ENCODE peak calls at places on chromosomes 16 and 17, in six cellular contexts. X, S, V, A, U and O are unnamed samples.

GRCh38 chr17:50560931-50561750 is 626 bp downstream of the CACNA1G start:
- DNase-seq in X (no peak), S (no peak), V (no peak), A (no peak), U (no peak), O (no peak)

GRCh38 chr17:18021372-18021771 is 17.6 kb downstream of the ATPAF2 start:
- DNase-seq in X (no peak), S (no peak), V (no peak), A (no peak), U (no peak), O (no peak)

GRCh38 chr16:65769776-65770438 is 596.6 kb upstream of the CDH5 start:
- DNase-seq in X (no peak), S (peak; percentile 2), V (peak; percentile 75), A (no peak), U (no peak), O (no peak)

GRCh38 chr17:18261146-18261515 is 669 bp downstream of the MIEF2 start:
- DNase-seq in X (peak; percentile 76), S (peak; percentile 51), V (peak; percentile 51), A (no peak), U (peak; percentile 93), O (peak; percentile 49)

GRCh38 chr16:15547768-15548096 is 95.2 kb downstream of the MARF1 start:
- DNase-seq in X (no peak), S (no peak), V (no peak), A (no peak), U (no peak), O (no peak)

GRCh38 chr16:85126383-85126730 is 14.1 kb upstream of the CIBAR2 start:
- DNase-seq in X (no peak), S (no peak), V (peak; percentile 16), A (no peak), U (no peak), O (no peak)

GRCh38 chr16:28839004-28839639 is 7.0 kb downstream of the TUFM start:
- DNase-seq in X (no peak), S (no peak), V (no peak), A (no peak), U (no peak), O (no peak)

GRCh38 chr17:58328195-58329034 is at the start of gene TSPOAP1:
- DNase-seq in X (peak; percentile 78), S (no peak), V (no peak), A (peak; percentile 84), U (no peak), O (peak; percentile 84)

GRCh38 chr16:69942627-69943170 is 8.4 kb upstream of the CLEC18A start:
- DNase-seq in X (no peak), S (no peak), V (no peak), A (no peak), U (no peak), O (no peak)

GRCh38 chr17:7029659-7030058 is 6.2 kb upstream of the SLC16A13 start:
- DNase-seq in X (no peak), S (no peak), V (no peak), A (no peak), U (no peak), O (peak; percentile 71)

GRCh38 chr16:11601911-11602310 is 15.2 kb upstream of the LITAF start:
- DNase-seq in X (no peak), S (no peak), V (no peak), A (no peak), U (no peak), O (no peak)

GRCh38 chr17:16269658-16270057 is 52.6 kb downstream of the PIGL start:
- DNase-seq in X (no peak), S (peak; percentile 73), V (peak; percentile 51), A (no peak), U (no peak), O (no peak)

GRCh38 chr16:78705694-78706093 is 606.2 kb downstream of the WWOX start:
- DNase-seq in X (no peak), S (peak; percentile 35), V (peak; percentile 55), A (no peak), U (peak; percentile 67), O (peak; percentile 27)

GRCh38 chr17:45293413-45294211 is 23.2 kb downstream of the MAP3K14 start:
- DNase-seq in X (peak; percentile 47), S (peak; percentile 91), V (peak; percentile 92), A (no peak), U (peak; percentile 96), O (no peak)

GRCh38 chr16:11152205-11152604 is 103.8 kb downstream of the SOCS1 start:
- DNase-seq in X (no peak), S (no peak), V (no peak), A (no peak), U (peak; percentile 19), O (no peak)

GRCh38 chr17:75876938-75877751 is 1.2 kb downstream of the TRIM47 start:
- DNase-seq in X (peak; percentile 87), S (peak; percentile 97), V (peak; percentile 92), A (no peak), U (peak; percentile 75), O (peak; percentile 37)

GRCh38 chr17:3447625-3448024 is 14.0 kb upstream of the OR1E2 start:
- DNase-seq in X (no peak), S (peak; percentile 28), V (peak; percentile 8), A (no peak), U (no peak), O (no peak)

GRCh38 chr17:61248399-61248798 is 151.2 kb upstream of the TBX2 start:
- DNase-seq in X (no peak), S (no peak), V (peak; percentile 12), A (no peak), U (no peak), O (no peak)

GRCh38 chr16:60041671-60042070 is 1307.6 kb upstream of the GOT2 start:
- DNase-seq in X (no peak), S (no peak), V (no peak), A (no peak), U (no peak), O (no peak)

GRCh38 chr16:88678224-88678979 is 7.9 kb downstream of the SNAI3 start:
- DNase-seq in X (no peak), S (no peak), V (no peak), A (no peak), U (no peak), O (no peak)

GRCh38 chr16:25264599-25264998 is 7.0 kb upstream of the ZKSCAN2 start:
- DNase-seq in X (peak; percentile 43), S (peak; percentile 24), V (peak; percentile 9), A (no peak), U (no peak), O (no peak)

GRCh38 chr16:79261944-79262552 is 338.5 kb downstream of the MAF start:
- DNase-seq in X (no peak), S (no peak), V (no peak), A (no peak), U (no peak), O (no peak)

GRCh38 chr16:68093816-68094613 is 8.8 kb downstream of the NFATC3 start:
- DNase-seq in X (no peak), S (peak; percentile 71), V (peak; percentile 45), A (no peak), U (no peak), O (no peak)

GRCh38 chr17:63476857-63477470 is at the start of gene ACE:
- DNase-seq in X (peak; percentile 89), S (no peak), V (no peak), A (no peak), U (no peak), O (peak; percentile 52)

GRCh38 chr17:42270596-42270995 is 5.6 kb downstream of the STAT5B start:
- DNase-seq in X (no peak), S (no peak), V (peak; percentile 28), A (no peak), U (no peak), O (no peak)

GRCh38 chr16:64711026-64711425 is 410.8 kb downstream of the CDH11 start:
- DNase-seq in X (no peak), S (peak; percentile 82), V (no peak), A (no peak), U (no peak), O (no peak)